ENCODE peak calls at places on chromosomes 13 and 19, in seven cellular contexts. One of them, this sample, is unnamed.

GRCh38 chr19:12733369-12733896 is 1.1 kb downstream of the TRIR start:
- DNase-seq in EH: peak; percentile 68
- DNase-seq in NCI-H1417: no peak
- DNase-seq in A673: peak; percentile 73
- DNase-seq in stimulated activated CD4-positive, alpha-beta T cell treated with anti-CD3 and anti-CD28 coated beads, Interleukin-1b, Interleukin-23, amount 100 ng/mL, for 24 hours: no peak
- DNase-seq in NCI-H2081: peak; percentile 19
- DNase-seq in tibial artery: no peak
- DNase-seq in this sample: no peak

GRCh38 chr19:46928951-46929350 is 68.2 kb downstream of the ARHGAP35 start:
- DNase-seq in tibial artery: no peak
- DNase-seq in A673: peak; percentile 49
- DNase-seq in EH: peak; percentile 74
- DNase-seq in NCI-H1417: no peak
- DNase-seq in stimulated activated CD4-positive, alpha-beta T cell treated with anti-CD3 and anti-CD28 coated beads, Interleukin-1b, Interleukin-23, amount 100 ng/mL, for 24 hours: no peak
- DNase-seq in NCI-H2081: no peak
- DNase-seq in this sample: no peak

GRCh38 chr19:16204005-16204294 is 6.2 kb downstream of the AP1M1 start:
- DNase-seq in A673: no peak
- DNase-seq in EH: no peak
- DNase-seq in NCI-H1417: no peak
- DNase-seq in NCI-H2081: no peak
- DNase-seq in stimulated activated CD4-positive, alpha-beta T cell treated with anti-CD3 and anti-CD28 coated beads, Interleukin-1b, Interleukin-23, amount 100 ng/mL, for 24 hours: no peak
- DNase-seq in tibial artery: peak; percentile 51
- DNase-seq in this sample: peak; percentile 3

GRCh38 chr19:6088677-6089063 is 21.6 kb downstream of the RFX2 start:
- DNase-seq in tibial artery: no peak
- DNase-seq in EH: peak; percentile 58
- DNase-seq in NCI-H1417: no peak
- DNase-seq in NCI-H2081: no peak
- DNase-seq in stimulated activated CD4-positive, alpha-beta T cell treated with anti-CD3 and anti-CD28 coated beads, Interleukin-1b, Interleukin-23, amount 100 ng/mL, for 24 hours: no peak
- DNase-seq in A673: no peak
- DNase-seq in this sample: no peak

GRCh38 chr13:90950134-90950533 is 397.4 kb upstream of the MIR17HG start:
- DNase-seq in stimulated activated CD4-positive, alpha-beta T cell treated with anti-CD3 and anti-CD28 coated beads, Interleukin-1b, Interleukin-23, amount 100 ng/mL, for 24 hours: no peak
- DNase-seq in EH: no peak
- DNase-seq in A673: no peak
- DNase-seq in NCI-H1417: no peak
- DNase-seq in tibial artery: no peak
- DNase-seq in NCI-H2081: no peak
- DNase-seq in this sample: no peak

GRCh38 chr19:13163609-13164364 is 13.6 kb downstream of the IER2 start:
- DNase-seq in A673: peak; percentile 97
- DNase-seq in NCI-H2081: no peak
- DNase-seq in EH: peak; percentile 94
- DNase-seq in NCI-H1417: peak; percentile 92
- DNase-seq in tibial artery: peak; percentile 92
- DNase-seq in stimulated activated CD4-positive, alpha-beta T cell treated with anti-CD3 and anti-CD28 coated beads, Interleukin-1b, Interleukin-23, amount 100 ng/mL, for 24 hours: no peak
- DNase-seq in this sample: no peak

GRCh38 chr19:45168767-45169351 is 8.1 kb upstream of the NKPD1 start:
- DNase-seq in A673: no peak
- DNase-seq in tibial artery: no peak
- DNase-seq in NCI-H1417: peak; percentile 14
- DNase-seq in EH: no peak
- DNase-seq in NCI-H2081: no peak
- DNase-seq in stimulated activated CD4-positive, alpha-beta T cell treated with anti-CD3 and anti-CD28 coated beads, Interleukin-1b, Interleukin-23, amount 100 ng/mL, for 24 hours: no peak
- DNase-seq in this sample: no peak

GRCh38 chr19:8208710-8209110 is 460 bp upstream of the CERS4 start:
- DNase-seq in NCI-H1417: no peak
- DNase-seq in EH: no peak
- DNase-seq in A673: no peak
- DNase-seq in NCI-H2081: no peak
- DNase-seq in tibial artery: peak; percentile 73
- DNase-seq in stimulated activated CD4-positive, alpha-beta T cell treated with anti-CD3 and anti-CD28 coated beads, Interleukin-1b, Interleukin-23, amount 100 ng/mL, for 24 hours: no peak
- DNase-seq in this sample: no peak

GRCh38 chr13:112241288-112241687 is 134.9 kb upstream of the SPACA7 start:
- DNase-seq in NCI-H1417: no peak
- DNase-seq in EH: no peak
- DNase-seq in A673: peak; percentile 62
- DNase-seq in tibial artery: no peak
- DNase-seq in stimulated activated CD4-positive, alpha-beta T cell treated with anti-CD3 and anti-CD28 coated beads, Interleukin-1b, Interleukin-23, amount 100 ng/mL, for 24 hours: no peak
- DNase-seq in NCI-H2081: no peak
- DNase-seq in this sample: no peak

GRCh38 chr13:32976046-32976781 is 40.0 kb upstream of the KL start:
- DNase-seq in NCI-H1417: peak; percentile 3
- DNase-seq in A673: no peak
- DNase-seq in EH: no peak
- DNase-seq in stimulated activated CD4-positive, alpha-beta T cell treated with anti-CD3 and anti-CD28 coated beads, Interleukin-1b, Interleukin-23, amount 100 ng/mL, for 24 hours: no peak
- DNase-seq in NCI-H2081: no peak
- DNase-seq in tibial artery: no peak
- DNase-seq in this sample: no peak

GRCh38 chr13:113845723-113846638 is 17.9 kb downstream of the GAS6 start:
- DNase-seq in EH: no peak
- DNase-seq in A673: no peak
- DNase-seq in stimulated activated CD4-positive, alpha-beta T cell treated with anti-CD3 and anti-CD28 coated beads, Interleukin-1b, Interleukin-23, amount 100 ng/mL, for 24 hours: no peak
- DNase-seq in NCI-H1417: no peak
- DNase-seq in NCI-H2081: no peak
- DNase-seq in tibial artery: peak; percentile 60
- DNase-seq in this sample: no peak

GRCh38 chr19:49573009-49573408 is 7.3 kb downstream of the NOSIP start:
- DNase-seq in NCI-H2081: no peak
- DNase-seq in A673: no peak
- DNase-seq in NCI-H1417: no peak
- DNase-seq in EH: no peak
- DNase-seq in tibial artery: no peak
- DNase-seq in stimulated activated CD4-positive, alpha-beta T cell treated with anti-CD3 and anti-CD28 coated beads, Interleukin-1b, Interleukin-23, amount 100 ng/mL, for 24 hours: no peak
- DNase-seq in this sample: no peak

GRCh38 chr19:57771417-57771816 is 1.9 kb downstream of the ZNF586 start:
- DNase-seq in EH: no peak
- DNase-seq in A673: no peak
- DNase-seq in NCI-H2081: no peak
- DNase-seq in tibial artery: no peak
- DNase-seq in stimulated activated CD4-positive, alpha-beta T cell treated with anti-CD3 and anti-CD28 coated beads, Interleukin-1b, Interleukin-23, amount 100 ng/mL, for 24 hours: no peak
- DNase-seq in NCI-H1417: no peak
- DNase-seq in this sample: no peak

GRCh38 chr13:100588350-100589177 is at the start of gene GGACT:
- DNase-seq in EH: peak; percentile 60
- DNase-seq in NCI-H1417: peak; percentile 92
- DNase-seq in A673: peak; percentile 79
- DNase-seq in tibial artery: peak; percentile 70
- DNase-seq in stimulated activated CD4-positive, alpha-beta T cell treated with anti-CD3 and anti-CD28 coated beads, Interleukin-1b, Interleukin-23, amount 100 ng/mL, for 24 hours: peak; percentile 63
- DNase-seq in NCI-H2081: peak; percentile 70
- DNase-seq in this sample: peak; percentile 93

GRCh38 chr13:110415669-110416068 is 108.6 kb downstream of the COL4A2 start:
- DNase-seq in NCI-H2081: no peak
- DNase-seq in A673: no peak
- DNase-seq in NCI-H1417: no peak
- DNase-seq in stimulated activated CD4-positive, alpha-beta T cell treated with anti-CD3 and anti-CD28 coated beads, Interleukin-1b, Interleukin-23, amount 100 ng/mL, for 24 hours: no peak
- DNase-seq in tibial artery: no peak
- DNase-seq in EH: no peak
- DNase-seq in this sample: no peak

GRCh38 chr19:12748489-12748888 is 3.1 kb upstream of the BEST2 start:
- DNase-seq in NCI-H2081: no peak
- DNase-seq in A673: peak; percentile 64
- DNase-seq in EH: no peak
- DNase-seq in stimulated activated CD4-positive, alpha-beta T cell treated with anti-CD3 and anti-CD28 coated beads, Interleukin-1b, Interleukin-23, amount 100 ng/mL, for 24 hours: no peak
- DNase-seq in tibial artery: no peak
- DNase-seq in NCI-H1417: no peak
- DNase-seq in this sample: no peak

GRCh38 chr19:41564515-41565383 is 11.2 kb upstream of the CEACAM21 start:
- DNase-seq in tibial artery: no peak
- DNase-seq in stimulated activated CD4-positive, alpha-beta T cell treated with anti-CD3 and anti-CD28 coated beads, Interleukin-1b, Interleukin-23, amount 100 ng/mL, for 24 hours: no peak
- DNase-seq in A673: peak; percentile 43
- DNase-seq in NCI-H2081: no peak
- DNase-seq in EH: no peak
- DNase-seq in NCI-H1417: no peak
- DNase-seq in this sample: no peak

GRCh38 chr19:1291761-1292418 is 6.2 kb downstream of the EFNA2 start:
- DNase-seq in NCI-H2081: no peak
- DNase-seq in tibial artery: no peak
- DNase-seq in NCI-H1417: no peak
- DNase-seq in stimulated activated CD4-positive, alpha-beta T cell treated with anti-CD3 and anti-CD28 coated beads, Interleukin-1b, Interleukin-23, amount 100 ng/mL, for 24 hours: no peak
- DNase-seq in EH: no peak
- DNase-seq in A673: peak; percentile 48
- DNase-seq in this sample: no peak

GRCh38 chr19:50708179-50708879 is 11.3 kb downstream of the SHANK1 start:
- DNase-seq in NCI-H2081: no peak
- DNase-seq in NCI-H1417: no peak
- DNase-seq in tibial artery: no peak
- DNase-seq in stimulated activated CD4-positive, alpha-beta T cell treated with anti-CD3 and anti-CD28 coated beads, Interleukin-1b, Interleukin-23, amount 100 ng/mL, for 24 hours: no peak
- DNase-seq in A673: no peak
- DNase-seq in EH: no peak
- DNase-seq in this sample: no peak

GRCh38 chr13:24683833-24684599 is 3.8 kb downstream of the ATP12A start:
- DNase-seq in tibial artery: no peak
- DNase-seq in NCI-H1417: peak; percentile 17
- DNase-seq in EH: peak; percentile 57
- DNase-seq in A673: peak; percentile 79
- DNase-seq in NCI-H2081: peak; percentile 21
- DNase-seq in stimulated activated CD4-positive, alpha-beta T cell treated with anti-CD3 and anti-CD28 coated beads, Interleukin-1b, Interleukin-23, amount 100 ng/mL, for 24 hours: peak; percentile 30
- DNase-seq in this sample: peak; percentile 61

GRCh38 chr13:113928701-113929627 is 44.9 kb downstream of the C13orf46 start:
- DNase-seq in stimulated activated CD4-positive, alpha-beta T cell treated with anti-CD3 and anti-CD28 coated beads, Interleukin-1b, Interleukin-23, amount 100 ng/mL, for 24 hours: no peak
- DNase-seq in tibial artery: peak; percentile 98
- DNase-seq in EH: peak; percentile 93
- DNase-seq in NCI-H1417: no peak
- DNase-seq in A673: no peak
- DNase-seq in NCI-H2081: no peak
- DNase-seq in this sample: no peak